ENCODE peak calls at places on chromosomes 11 and 22, in seven cellular contexts. P is psoas muscle; K is cardiac muscle cell; Z is GM23248; W is IMR-90; B is sigmoid colon; H is CD8-positive, alpha-beta T cell. Y is an unnamed sample.

GRCh38 chr11:120807414-120808150 is 216.3 kb upstream of the TBCEL start:
- DNase-seq in P (no peak), K (no peak), Z (peak; percentile 88), W (peak; percentile 95), B (no peak), H (no peak), Y (no peak)

GRCh38 chr11:68429661-68430060 is 30.9 kb upstream of the PPP6R3 start:
- DNase-seq in P (no peak), K (no peak), Z (no peak), W (no peak), B (no peak), H (no peak), Y (no peak)

GRCh38 chr22:39094717-39095389 is 2.2 kb upstream of the APOBEC3H start:
- DNase-seq in P (no peak), K (no peak), Z (no peak), W (no peak), B (no peak), H (no peak), Y (no peak)

GRCh38 chr11:111823629-111824028 is 47.8 kb downstream of the ALG9 start:
- DNase-seq in P (no peak), K (no peak), Z (no peak), W (no peak), B (no peak), H (no peak), Y (no peak)

GRCh38 chr11:33877029-33877428 is 14.8 kb downstream of the LMO2 start:
- DNase-seq in P (no peak), K (no peak), Z (no peak), W (no peak), B (no peak), H (no peak), Y (no peak)

GRCh38 chr22:30650508-30651116 is 15.0 kb downstream of the SLC35E4 start:
- DNase-seq in P (no peak), K (no peak), Z (no peak), W (no peak), B (no peak), H (no peak), Y (no peak)

GRCh38 chr11:67002921-67003411 is 20.0 kb upstream of the SYT12 start:
- DNase-seq in P (no peak), K (no peak), Z (no peak), W (no peak), B (no peak), H (no peak), Y (no peak)

GRCh38 chr22:48942698-48943566 is 884.7 kb downstream of the BRD1 start:
- DNase-seq in P (no peak), K (no peak), Z (no peak), W (no peak), B (peak; percentile 24), H (no peak), Y (no peak)

GRCh38 chr22:39207141-39208012 is 37.4 kb downstream of the PDGFB start:
- DNase-seq in P (no peak), K (no peak), Z (no peak), W (peak; percentile 11), B (peak; percentile 58), H (no peak), Y (peak; percentile 44)

GRCh38 chr11:69424748-69425147 is 56.7 kb upstream of the LINC01488 start:
- DNase-seq in P (no peak), K (no peak), Z (no peak), W (no peak), B (no peak), H (no peak), Y (no peak)

GRCh38 chr11:1568451-1568911 is 3.6 kb downstream of the DUSP8 start:
- DNase-seq in P (no peak), K (no peak), Z (no peak), W (no peak), B (peak; percentile 70), H (peak; percentile 55), Y (no peak)

GRCh38 chr22:31857247-31857646 is 87.1 kb upstream of the YWHAH start:
- DNase-seq in P (no peak), K (peak; percentile 68), Z (no peak), W (no peak), B (no peak), H (no peak), Y (no peak)

GRCh38 chr11:27124514-27125264 is 84.1 kb downstream of the BBOX1 start:
- DNase-seq in P (no peak), K (no peak), Z (peak; percentile 57), W (peak; percentile 42), B (no peak), H (no peak), Y (no peak)

GRCh38 chr11:57425565-57426438 is 1.1 kb downstream of the SLC43A3 start:
- DNase-seq in P (peak; percentile 76), K (no peak), Z (peak; percentile 79), W (peak; percentile 14), B (peak; percentile 94), H (no peak), Y (peak; percentile 82)

GRCh38 chr11:57426439-57426753 is 525 bp downstream of the SLC43A3 start:
- DNase-seq in P (no peak), K (no peak), Z (no peak), W (no peak), B (no peak), H (no peak), Y (no peak)

GRCh38 chr11:57428643-57429042 is 1.7 kb upstream of the SLC43A3 start:
- DNase-seq in P (no peak), K (no peak), Z (no peak), W (no peak), B (no peak), H (no peak), Y (no peak)

GRCh38 chr11:57426754-57427691 is at the start of gene SLC43A3:
- DNase-seq in P (peak; percentile 80), K (peak; percentile 36), Z (peak; percentile 94), W (peak; percentile 82), B (peak; percentile 89), H (no peak), Y (peak; percentile 80)

GRCh38 chr11:57427692-57428082 is 766 bp upstream of the SLC43A3 start:
- DNase-seq in P (peak; percentile 74), K (no peak), Z (peak; percentile 94), W (peak; percentile 57), B (peak; percentile 94), H (no peak), Y (no peak)
- H3K27ac ChIP-seq in P (peak overlapping the region; percentile 84), K (no peak overlapping the region), Z (peak overlapping the region; percentile 99), W (peak overlapping the region; percentile 97), B (peak overlapping the region; percentile 96), H (no peak overlapping the region), Y (peak overlapping the region; percentile 96)

DNA sequence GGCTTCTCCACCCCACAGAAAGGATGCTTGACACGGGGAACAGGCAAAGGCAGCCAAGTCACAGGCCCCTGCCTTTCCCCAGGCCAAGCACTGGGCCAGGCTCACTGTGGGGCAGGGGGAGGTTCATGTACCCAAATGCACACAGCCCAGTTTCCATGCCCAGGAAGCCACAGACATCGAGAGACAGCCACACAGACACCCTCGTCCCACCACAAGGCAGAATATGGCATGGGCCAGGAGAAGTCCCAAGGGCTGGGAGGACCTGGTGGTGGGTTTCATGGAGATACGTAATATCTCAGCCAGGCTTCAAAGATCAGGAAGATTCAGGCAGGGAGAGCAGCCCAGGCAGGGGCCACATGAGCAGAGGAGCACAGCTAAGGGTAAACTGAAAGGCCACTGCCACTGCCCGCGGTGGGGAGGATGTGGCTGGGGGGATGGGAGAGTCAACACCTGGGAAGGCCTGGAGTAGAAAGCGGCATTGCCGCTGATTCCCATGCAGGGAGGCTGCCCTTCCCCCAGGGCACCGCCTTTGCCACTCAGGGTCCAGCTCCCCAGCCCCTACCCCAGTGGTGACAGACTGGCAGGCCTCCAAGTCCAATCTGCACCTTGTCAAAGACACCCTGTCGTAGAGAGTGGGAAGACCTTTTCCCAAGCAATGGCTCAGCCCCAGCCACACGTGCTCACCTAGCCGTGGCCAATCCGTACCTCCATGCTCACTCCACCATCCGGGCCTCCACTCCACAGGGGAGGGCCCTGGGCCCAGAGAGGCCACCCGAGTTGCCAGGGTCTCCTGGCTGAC is 2.4 kb upstream of the MFNG start:
- DNase-seq in P (no peak), K (peak; percentile 94), Z (no peak), W (no peak), B (no peak), H (no peak), Y (no peak)
- H3K4me1 ChIP-seq in P (no peaks in the 10 kb centered on the region), K (peaks cover 37% of the 10 kb centered on the region), Z (peaks cover 3% of the 10 kb centered on the region), W (peaks cover 10% of the 10 kb centered on the region), B (peaks cover 13% of the 10 kb centered on the region), H (peaks cover 52% of the 10 kb centered on the region), Y (peaks cover 25% of the 10 kb centered on the region)

GRCh38 chr11:46210133-46210636 is 67.3 kb upstream of the CREB3L1 start:
- DNase-seq in P (no peak), K (no peak), Z (peak; percentile 95), W (peak; percentile 72), B (no peak), H (no peak), Y (no peak)

GRCh38 chr11:46208803-46209202 is 68.7 kb upstream of the CREB3L1 start:
- DNase-seq in P (no peak), K (no peak), Z (no peak), W (no peak), B (no peak), H (no peak), Y (no peak)

GRCh38 chr11:46207270-46207669 is 70.2 kb upstream of the CREB3L1 start:
- DNase-seq in P (no peak), K (no peak), Z (no peak), W (no peak), B (no peak), H (no peak), Y (no peak)

GRCh38 chr11:46212720-46213119 is 64.7 kb upstream of the CREB3L1 start:
- DNase-seq in P (no peak), K (no peak), Z (no peak), W (no peak), B (no peak), H (no peak), Y (no peak)

GRCh38 chr11:46210856-46211255 is 66.6 kb upstream of the CREB3L1 start:
- DNase-seq in P (no peak), K (no peak), Z (no peak), W (no peak), B (no peak), H (no peak), Y (no peak)
- H3K27ac ChIP-seq in P (no peak overlapping the region), K (no peak overlapping the region), Z (no peak overlapping the region), W (no peak overlapping the region), B (no peak overlapping the region), H (no peak overlapping the region), Y (no peak overlapping the region)

GRCh38 chr11:86806903-86807302 is 6.6 kb downstream of the PRSS23 start:
- DNase-seq in P (no peak), K (no peak), Z (no peak), W (no peak), B (no peak), H (no peak), Y (no peak)

GRCh38 chr11:86804871-86805415 is 4.6 kb downstream of the PRSS23 start:
- DNase-seq in P (no peak), K (no peak), Z (peak; percentile 66), W (no peak), B (no peak), H (no peak), Y (no peak)

GRCh38 chr11:86803641-86804040 is 3.3 kb downstream of the PRSS23 start:
- DNase-seq in P (no peak), K (no peak), Z (peak; percentile 40), W (no peak), B (no peak), H (no peak), Y (no peak)

GRCh38 chr11:86807356-86807755 is 7.0 kb downstream of the PRSS23 start:
- DNase-seq in P (no peak), K (peak; percentile 54), Z (no peak), W (no peak), B (no peak), H (no peak), Y (no peak)

DNA sequence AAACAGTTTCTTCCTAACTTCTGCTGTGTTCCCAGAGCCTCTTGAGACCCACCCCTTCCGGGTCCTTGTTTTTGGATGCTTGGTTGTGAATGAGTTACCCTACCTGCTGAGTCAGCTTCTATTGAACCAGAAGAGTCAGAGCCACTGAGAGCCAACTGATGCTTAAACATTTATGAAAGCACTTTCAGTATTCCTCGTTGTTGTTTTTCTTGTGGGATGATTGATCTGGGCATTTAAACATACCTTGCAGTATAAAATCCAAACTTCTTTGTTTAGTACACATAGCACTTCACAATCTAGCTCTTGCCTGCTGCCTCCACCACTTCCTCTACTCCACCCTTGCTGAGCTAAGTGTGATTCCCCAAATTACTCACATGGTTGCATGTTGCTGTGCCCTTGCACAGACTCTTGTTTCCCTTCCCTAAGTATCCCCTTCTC is 5.5 kb downstream of the PRSS23 start:
- DNase-seq in P (no peak), K (no peak), Z (peak; percentile 63), W (no peak), B (no peak), H (no peak), Y (no peak)
- H3K4me1 ChIP-seq in P (peaks cover 15% of the 10 kb centered on the region), K (peaks cover 28% of the 10 kb centered on the region), Z (peaks cover 56% of the 10 kb centered on the region), W (peaks cover 15% of the 10 kb centered on the region), B (peaks cover 78% of the 10 kb centered on the region), H (peaks cover 8% of the 10 kb centered on the region), Y (peaks cover 42% of the 10 kb centered on the region)